ENCODE peak calls at places on chromosomes 12 and 14, in eight cellular contexts. One of them, this sample, is unnamed. For H3K9me3, the result is how much of the 10 kb centered on the place peaks cover.

GRCh38 chr12:80617733-80618132 is 89.7 kb upstream of the MYF6 start:
- DNase-seq in BE2C: no peak
- DNase-seq in upper lobe of right lung: no peak
- DNase-seq in NT2/D1: no peak
- DNase-seq in right cardiac atrium: no peak
- DNase-seq in MG63: no peak
- DNase-seq in uterus: no peak
- DNase-seq in A673: no peak
- DNase-seq in this sample: no peak

GRCh38 chr14:104240426-104241157 is 102.2 kb downstream of the KIF26A start:
- DNase-seq in BE2C: peak
- DNase-seq in upper lobe of right lung: no peak
- DNase-seq in NT2/D1: no peak
- DNase-seq in right cardiac atrium: no peak
- DNase-seq in MG63: no peak
- DNase-seq in uterus: no peak
- DNase-seq in A673: no peak
- DNase-seq in this sample: no peak

GRCh38 chr12:98823012-98823411 is 177.9 kb downstream of the APAF1 start:
- DNase-seq in BE2C: no peak
- DNase-seq in upper lobe of right lung: no peak
- DNase-seq in NT2/D1: no peak
- DNase-seq in right cardiac atrium: no peak
- DNase-seq in MG63: no peak
- DNase-seq in uterus: no peak
- DNase-seq in A673: no peak
- DNase-seq in this sample: no peak

GRCh38 chr12:1347294-1347693 is 247.1 kb downstream of the FBXL14 start:
- DNase-seq in BE2C: no peak
- DNase-seq in upper lobe of right lung: no peak
- DNase-seq in NT2/D1: no peak
- DNase-seq in right cardiac atrium: no peak
- DNase-seq in MG63: no peak
- DNase-seq in uterus: no peak
- DNase-seq in A673: no peak
- DNase-seq in this sample: no peak

GRCh38 chr12:116524964-116525379 is 34.2 kb upstream of the MAP1LC3B2 start:
- DNase-seq in BE2C: no peak
- DNase-seq in upper lobe of right lung: no peak
- DNase-seq in NT2/D1: peak
- DNase-seq in right cardiac atrium: no peak
- DNase-seq in MG63: peak
- DNase-seq in uterus: peak
- DNase-seq in A673: peak
- DNase-seq in this sample: no peak

GRCh38 chr12:24661657-24662096 is 287.2 kb downstream of the BCAT1 start:
- DNase-seq in BE2C: no peak
- DNase-seq in upper lobe of right lung: peak
- DNase-seq in NT2/D1: no peak
- DNase-seq in right cardiac atrium: peak
- DNase-seq in MG63: peak
- DNase-seq in uterus: no peak
- DNase-seq in A673: peak
- DNase-seq in this sample: peak

GRCh38 chr12:110370732-110371141 is 32.8 kb downstream of the ANAPC7 start:
- DNase-seq in BE2C: no peak
- DNase-seq in upper lobe of right lung: no peak
- DNase-seq in NT2/D1: no peak
- DNase-seq in right cardiac atrium: no peak
- DNase-seq in MG63: no peak
- DNase-seq in uterus: no peak
- DNase-seq in A673: no peak
- DNase-seq in this sample: no peak

GRCh38 chr12:51714666-51715065 is 123.6 kb downstream of the SCN8A start:
- DNase-seq in BE2C: no peak
- DNase-seq in upper lobe of right lung: no peak
- DNase-seq in NT2/D1: no peak
- DNase-seq in right cardiac atrium: no peak
- DNase-seq in MG63: no peak
- DNase-seq in uterus: no peak
- DNase-seq in A673: no peak
- DNase-seq in this sample: no peak

GRCh38 chr12:103877934-103878510 is 37.0 kb upstream of the NT5DC3 start:
- DNase-seq in BE2C: peak
- DNase-seq in upper lobe of right lung: no peak
- DNase-seq in NT2/D1: peak
- DNase-seq in right cardiac atrium: no peak
- DNase-seq in MG63: peak
- DNase-seq in uterus: peak
- DNase-seq in A673: peak
- DNase-seq in this sample: peak

GRCh38 chr12:93784339-93785086 is 107.3 kb downstream of the CRADD start:
- DNase-seq in BE2C: peak
- DNase-seq in upper lobe of right lung: no peak
- DNase-seq in NT2/D1: no peak
- DNase-seq in right cardiac atrium: no peak
- DNase-seq in MG63: peak
- DNase-seq in uterus: peak
- DNase-seq in A673: no peak
- DNase-seq in this sample: no peak

GRCh38 chr14:84065811-84066210 is 1464.1 kb upstream of the FLRT2 start:
- DNase-seq in BE2C: no peak
- DNase-seq in upper lobe of right lung: no peak
- DNase-seq in NT2/D1: no peak
- DNase-seq in right cardiac atrium: no peak
- DNase-seq in MG63: no peak
- DNase-seq in uterus: no peak
- DNase-seq in A673: no peak
- DNase-seq in this sample: no peak

GRCh38 chr12:65930114-65930828 is 106.0 kb downstream of the HMGA2 start:
- DNase-seq in BE2C: no peak
- DNase-seq in upper lobe of right lung: no peak
- DNase-seq in NT2/D1: no peak
- DNase-seq in right cardiac atrium: no peak
- DNase-seq in MG63: no peak
- DNase-seq in uterus: no peak
- DNase-seq in A673: peak
- DNase-seq in this sample: no peak

GRCh38 chr14:102922490-102923200 is at the start of gene AMN:
- DNase-seq in BE2C: peak
- DNase-seq in upper lobe of right lung: no peak
- DNase-seq in NT2/D1: no peak
- DNase-seq in right cardiac atrium: no peak
- DNase-seq in MG63: no peak
- DNase-seq in uterus: no peak
- DNase-seq in A673: no peak
- DNase-seq in this sample: no peak

GRCh38 chr12:131000000-131000486 is 46.3 kb downstream of the ADGRD1 start:
- DNase-seq in BE2C: no peak
- DNase-seq in upper lobe of right lung: no peak
- DNase-seq in NT2/D1: no peak
- DNase-seq in right cardiac atrium: no peak
- DNase-seq in MG63: no peak
- DNase-seq in uterus: no peak
- DNase-seq in A673: no peak
- DNase-seq in this sample: no peak

GRCh38 chr14:58994130-58994529 is 194.3 kb upstream of the DAAM1 start:
- DNase-seq in BE2C: no peak
- DNase-seq in upper lobe of right lung: no peak
- DNase-seq in NT2/D1: no peak
- DNase-seq in right cardiac atrium: no peak
- DNase-seq in MG63: no peak
- DNase-seq in uterus: no peak
- DNase-seq in A673: no peak
- DNase-seq in this sample: no peak

GRCh38 chr14:100692859-100693558 is 33.7 kb upstream of the DLK1 start:
- DNase-seq in BE2C: no peak
- DNase-seq in upper lobe of right lung: peak
- DNase-seq in NT2/D1: no peak
- DNase-seq in right cardiac atrium: peak
- DNase-seq in MG63: peak
- DNase-seq in uterus: no peak
- DNase-seq in A673: peak
- DNase-seq in this sample: peak

GRCh38 chr12:129903956-129904769 is at the start of gene TMEM132D:
- DNase-seq in BE2C: no peak
- DNase-seq in upper lobe of right lung: no peak
- DNase-seq in NT2/D1: no peak
- DNase-seq in right cardiac atrium: peak
- DNase-seq in MG63: no peak
- DNase-seq in uterus: no peak
- DNase-seq in A673: no peak
- DNase-seq in this sample: no peak

GRCh38 chr12:73161970-73162369 is 889.8 kb downstream of the TRHDE start:
- DNase-seq in BE2C: no peak
- DNase-seq in upper lobe of right lung: no peak
- DNase-seq in NT2/D1: no peak
- DNase-seq in right cardiac atrium: no peak
- DNase-seq in MG63: no peak
- DNase-seq in uterus: no peak
- DNase-seq in A673: no peak
- DNase-seq in this sample: no peak
- H3K9me3 ChIP-seq in BE2C: under half
- H3K9me3 ChIP-seq in upper lobe of right lung: under half
- H3K9me3 ChIP-seq in NT2/D1: under half
- H3K9me3 ChIP-seq in right cardiac atrium: under half
- H3K9me3 ChIP-seq in MG63: under half
- H3K9me3 ChIP-seq in uterus: under half
- H3K9me3 ChIP-seq in A673: under half
- H3K9me3 ChIP-seq in this sample: under half

DNA sequence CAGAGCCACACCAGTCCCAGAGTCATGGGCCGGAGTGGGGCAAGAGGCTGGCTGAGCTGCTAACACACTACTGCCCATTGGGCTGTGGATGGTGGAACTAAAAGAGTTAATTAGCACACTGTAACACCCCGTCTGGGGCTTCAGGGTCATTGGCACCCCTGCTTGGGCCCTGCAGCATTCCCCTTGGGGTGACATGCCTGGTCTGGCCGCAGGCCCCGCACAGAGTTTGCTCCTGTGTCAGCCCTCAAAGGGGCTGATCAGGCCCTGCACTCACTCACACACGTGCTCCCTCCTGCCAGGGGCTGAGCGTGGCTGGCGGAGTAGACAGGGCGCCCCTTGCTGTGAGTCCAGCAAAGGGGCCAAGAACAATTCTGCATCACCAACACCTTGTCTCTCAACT is 1499.6 kb upstream of the TMEM132C start:
- DNase-seq in BE2C: no peak
- DNase-seq in upper lobe of right lung: no peak
- DNase-seq in NT2/D1: no peak
- DNase-seq in right cardiac atrium: no peak
- DNase-seq in MG63: no peak
- DNase-seq in uterus: no peak
- DNase-seq in A673: no peak
- DNase-seq in this sample: no peak
- H3K9me3 ChIP-seq in BE2C: under half
- H3K9me3 ChIP-seq in upper lobe of right lung: under half
- H3K9me3 ChIP-seq in NT2/D1: under half
- H3K9me3 ChIP-seq in right cardiac atrium: under half
- H3K9me3 ChIP-seq in MG63: under half
- H3K9me3 ChIP-seq in uterus: under half
- H3K9me3 ChIP-seq in A673: under half
- H3K9me3 ChIP-seq in this sample: under half

GRCh38 chr14:105711841-105712460 is 185.6 kb downstream of the TMEM121 start:
- DNase-seq in BE2C: peak
- DNase-seq in upper lobe of right lung: no peak
- DNase-seq in NT2/D1: no peak
- DNase-seq in right cardiac atrium: no peak
- DNase-seq in MG63: no peak
- DNase-seq in uterus: no peak
- DNase-seq in A673: no peak
- DNase-seq in this sample: no peak
- H3K9me3 ChIP-seq in BE2C: under half
- H3K9me3 ChIP-seq in upper lobe of right lung: under half
- H3K9me3 ChIP-seq in NT2/D1: under half
- H3K9me3 ChIP-seq in right cardiac atrium: under half
- H3K9me3 ChIP-seq in MG63: under half
- H3K9me3 ChIP-seq in uterus: under half
- H3K9me3 ChIP-seq in A673: under half
- H3K9me3 ChIP-seq in this sample: half or more

GRCh38 chr14:106820119-106820518 is 1293.7 kb downstream of the TMEM121 start:
- DNase-seq in BE2C: no peak
- DNase-seq in upper lobe of right lung: no peak
- DNase-seq in NT2/D1: no peak
- DNase-seq in right cardiac atrium: no peak
- DNase-seq in MG63: no peak
- DNase-seq in uterus: no peak
- DNase-seq in A673: no peak
- DNase-seq in this sample: no peak

GRCh38 chr14:106823552-106823951 is 1297.2 kb downstream of the TMEM121 start:
- DNase-seq in BE2C: no peak
- DNase-seq in upper lobe of right lung: no peak
- DNase-seq in NT2/D1: no peak
- DNase-seq in right cardiac atrium: no peak
- DNase-seq in MG63: no peak
- DNase-seq in uterus: no peak
- DNase-seq in A673: no peak
- DNase-seq in this sample: no peak

GRCh38 chr14:106821119-106821518 is 1294.7 kb downstream of the TMEM121 start:
- DNase-seq in BE2C: no peak
- DNase-seq in upper lobe of right lung: no peak
- DNase-seq in NT2/D1: no peak
- DNase-seq in right cardiac atrium: no peak
- DNase-seq in MG63: no peak
- DNase-seq in uterus: no peak
- DNase-seq in A673: no peak
- DNase-seq in this sample: no peak

GRCh38 chr14:106826833-106827369 is 1300.5 kb downstream of the TMEM121 start:
- DNase-seq in BE2C: no peak
- DNase-seq in upper lobe of right lung: no peak
- DNase-seq in NT2/D1: no peak
- DNase-seq in right cardiac atrium: no peak
- DNase-seq in MG63: no peak
- DNase-seq in uterus: no peak
- DNase-seq in A673: no peak
- DNase-seq in this sample: no peak

DNA sequence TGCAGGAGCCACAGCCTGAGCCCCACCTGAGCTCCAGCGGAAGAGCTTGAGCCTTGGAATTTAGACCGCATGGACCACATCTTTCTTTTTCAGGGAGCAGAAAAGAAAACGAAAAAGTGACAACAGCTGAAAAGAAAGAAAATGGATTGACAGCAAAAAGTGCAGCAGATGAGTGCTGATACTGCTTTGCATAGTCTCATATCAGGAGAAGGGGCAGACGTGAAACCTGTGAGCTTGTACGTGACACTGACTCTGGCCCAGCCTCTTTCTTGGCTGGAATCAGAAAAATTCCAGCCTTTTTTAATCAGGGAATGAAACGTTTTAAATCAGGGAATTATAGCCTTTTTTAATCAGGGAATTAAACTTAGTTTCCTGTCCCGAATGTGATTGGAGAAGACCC is 1296.5 kb downstream of the TMEM121 start:
- DNase-seq in BE2C: no peak
- DNase-seq in upper lobe of right lung: no peak
- DNase-seq in NT2/D1: no peak
- DNase-seq in right cardiac atrium: no peak
- DNase-seq in MG63: no peak
- DNase-seq in uterus: no peak
- DNase-seq in A673: no peak
- DNase-seq in this sample: no peak
- H3K9me3 ChIP-seq in BE2C: under half
- H3K9me3 ChIP-seq in upper lobe of right lung: under half
- H3K9me3 ChIP-seq in NT2/D1: under half
- H3K9me3 ChIP-seq in right cardiac atrium: under half
- H3K9me3 ChIP-seq in MG63: under half
- H3K9me3 ChIP-seq in uterus: under half
- H3K9me3 ChIP-seq in A673: under half
- H3K9me3 ChIP-seq in this sample: under half